ENCODE peak calls at places on chromosomes 7 and 10, in six cellular contexts. One of them, this sample, is unnamed.

GRCh38 chr7:40194743-40195142 is 59.9 kb downstream of the SUGCT start:
- DNase-seq in T-helper 1 cell: no peak
- DNase-seq in psoas muscle: no peak
- DNase-seq in activated T-cell treated with anti-CD3 and anti-CD28 coated beads, Interleukin-2, amount 50 U/mL, for 48 hours: no peak
- DNase-seq in T-helper 2 cell: no peak
- DNase-seq in left colon: no peak
- DNase-seq in this sample: no peak

GRCh38 chr7:155352753-155353115 is 55.1 kb downstream of the INSIG1 start:
- DNase-seq in T-helper 2 cell: no peak
- DNase-seq in activated T-cell treated with anti-CD3 and anti-CD28 coated beads, Interleukin-2, amount 50 U/mL, for 48 hours: no peak
- DNase-seq in T-helper 1 cell: no peak
- DNase-seq in left colon: no peak
- DNase-seq in psoas muscle: no peak
- DNase-seq in this sample: no peak

GRCh38 chr10:25170627-25171026 is 4.2 kb upstream of the GPR158 start:
- DNase-seq in left colon: no peak
- DNase-seq in activated T-cell treated with anti-CD3 and anti-CD28 coated beads, Interleukin-2, amount 50 U/mL, for 48 hours: no peak
- DNase-seq in T-helper 2 cell: no peak
- DNase-seq in psoas muscle: no peak
- DNase-seq in T-helper 1 cell: no peak
- DNase-seq in this sample: no peak

GRCh38 chr10:79293841-79294705 is 53.2 kb upstream of the PPIF start:
- DNase-seq in T-helper 1 cell: no peak
- DNase-seq in psoas muscle: no peak
- DNase-seq in left colon: no peak
- DNase-seq in activated T-cell treated with anti-CD3 and anti-CD28 coated beads, Interleukin-2, amount 50 U/mL, for 48 hours: no peak
- DNase-seq in T-helper 2 cell: no peak
- DNase-seq in this sample: peak

GRCh38 chr10:130997267-130998045 is 314.1 kb downstream of the TCERG1L start:
- DNase-seq in T-helper 2 cell: no peak
- DNase-seq in T-helper 1 cell: no peak
- DNase-seq in psoas muscle: no peak
- DNase-seq in activated T-cell treated with anti-CD3 and anti-CD28 coated beads, Interleukin-2, amount 50 U/mL, for 48 hours: no peak
- DNase-seq in left colon: no peak
- DNase-seq in this sample: no peak

GRCh38 chr7:47093835-47094234 is 488.1 kb downstream of the TNS3 start:
- DNase-seq in T-helper 1 cell: no peak
- DNase-seq in T-helper 2 cell: no peak
- DNase-seq in activated T-cell treated with anti-CD3 and anti-CD28 coated beads, Interleukin-2, amount 50 U/mL, for 48 hours: no peak
- DNase-seq in left colon: no peak
- DNase-seq in psoas muscle: no peak
- DNase-seq in this sample: no peak

GRCh38 chr10:114245128-114245791 is 6.2 kb downstream of the VWA2 start:
- DNase-seq in left colon: no peak
- DNase-seq in psoas muscle: no peak
- DNase-seq in T-helper 1 cell: no peak
- DNase-seq in T-helper 2 cell: no peak
- DNase-seq in activated T-cell treated with anti-CD3 and anti-CD28 coated beads, Interleukin-2, amount 50 U/mL, for 48 hours: no peak
- DNase-seq in this sample: peak

GRCh38 chr7:51249187-51249945 is 67.2 kb downstream of the COBL start:
- DNase-seq in T-helper 1 cell: no peak
- DNase-seq in T-helper 2 cell: no peak
- DNase-seq in activated T-cell treated with anti-CD3 and anti-CD28 coated beads, Interleukin-2, amount 50 U/mL, for 48 hours: no peak
- DNase-seq in psoas muscle: no peak
- DNase-seq in left colon: no peak
- DNase-seq in this sample: no peak

GRCh38 chr10:132107211-132107946 is 41.6 kb downstream of the JAKMIP3 start:
- DNase-seq in T-helper 2 cell: no peak
- DNase-seq in left colon: no peak
- DNase-seq in T-helper 1 cell: no peak
- DNase-seq in activated T-cell treated with anti-CD3 and anti-CD28 coated beads, Interleukin-2, amount 50 U/mL, for 48 hours: no peak
- DNase-seq in psoas muscle: peak
- DNase-seq in this sample: no peak

GRCh38 chr7:2503056-2503941 is 16.3 kb upstream of the LFNG start:
- DNase-seq in activated T-cell treated with anti-CD3 and anti-CD28 coated beads, Interleukin-2, amount 50 U/mL, for 48 hours: no peak
- DNase-seq in left colon: no peak
- DNase-seq in T-helper 2 cell: no peak
- DNase-seq in T-helper 1 cell: no peak
- DNase-seq in psoas muscle: no peak
- DNase-seq in this sample: peak

GRCh38 chr10:33377658-33378025 is 43.2 kb upstream of the NRP1 start:
- DNase-seq in activated T-cell treated with anti-CD3 and anti-CD28 coated beads, Interleukin-2, amount 50 U/mL, for 48 hours: no peak
- DNase-seq in psoas muscle: no peak
- DNase-seq in left colon: no peak
- DNase-seq in T-helper 2 cell: no peak
- DNase-seq in T-helper 1 cell: no peak
- DNase-seq in this sample: no peak

GRCh38 chr10:123607386-123607785 is 58.8 kb upstream of the GPR26 start:
- DNase-seq in T-helper 2 cell: no peak
- DNase-seq in left colon: no peak
- DNase-seq in activated T-cell treated with anti-CD3 and anti-CD28 coated beads, Interleukin-2, amount 50 U/mL, for 48 hours: no peak
- DNase-seq in psoas muscle: no peak
- DNase-seq in T-helper 1 cell: no peak
- DNase-seq in this sample: no peak

GRCh38 chr7:6480323-6480660 is 32.5 kb upstream of the DAGLB start:
- DNase-seq in T-helper 2 cell: no peak
- DNase-seq in left colon: no peak
- DNase-seq in activated T-cell treated with anti-CD3 and anti-CD28 coated beads, Interleukin-2, amount 50 U/mL, for 48 hours: no peak
- DNase-seq in T-helper 1 cell: no peak
- DNase-seq in psoas muscle: no peak
- DNase-seq in this sample: no peak

GRCh38 chr10:124223711-124224085 is 130.3 kb upstream of the CHST15 start:
- DNase-seq in T-helper 2 cell: no peak
- DNase-seq in left colon: no peak
- DNase-seq in T-helper 1 cell: no peak
- DNase-seq in activated T-cell treated with anti-CD3 and anti-CD28 coated beads, Interleukin-2, amount 50 U/mL, for 48 hours: no peak
- DNase-seq in psoas muscle: peak
- DNase-seq in this sample: no peak

GRCh38 chr10:121886181-121886580 is 41.6 kb downstream of the ATE1 start:
- DNase-seq in activated T-cell treated with anti-CD3 and anti-CD28 coated beads, Interleukin-2, amount 50 U/mL, for 48 hours: no peak
- DNase-seq in psoas muscle: no peak
- DNase-seq in T-helper 1 cell: no peak
- DNase-seq in left colon: no peak
- DNase-seq in T-helper 2 cell: no peak
- DNase-seq in this sample: no peak

GRCh38 chr7:2198206-2198605 is 34.5 kb downstream of the MAD1L1 start:
- DNase-seq in T-helper 2 cell: no peak
- DNase-seq in left colon: no peak
- DNase-seq in activated T-cell treated with anti-CD3 and anti-CD28 coated beads, Interleukin-2, amount 50 U/mL, for 48 hours: no peak
- DNase-seq in psoas muscle: no peak
- DNase-seq in T-helper 1 cell: no peak
- DNase-seq in this sample: no peak

GRCh38 chr7:63117-63480 is 129.3 kb upstream of the FAM20C start:
- DNase-seq in T-helper 2 cell: no peak
- DNase-seq in T-helper 1 cell: no peak
- DNase-seq in activated T-cell treated with anti-CD3 and anti-CD28 coated beads, Interleukin-2, amount 50 U/mL, for 48 hours: no peak
- DNase-seq in psoas muscle: peak
- DNase-seq in left colon: no peak
- DNase-seq in this sample: no peak